ENCODE peak calls at places on chromosomes 11 and 22, in four cellular contexts. M is A549, O is NCI-H2171, Z is heart left ventricle. X is an unnamed sample.

GRCh38 chr11:4672470-4672869 is 25.2 kb downstream of the OR51E2 start:
- DNase-seq in M (no peak), O (no peak), Z (no peak), X (no peak)

GRCh38 chr11:30435488-30435887 is 112.6 kb downstream of the ARL14EP start:
- DNase-seq in M (no peak), O (no peak), Z (no peak), X (no peak)

GRCh38 chr11:32439488-32440210 is 4.3 kb upstream of the WT1 start:
- DNase-seq in M (no peak), O (peak; percentile 17), Z (no peak), X (no peak)

GRCh38 chr22:20523118-20523983 is 15.9 kb downstream of the MED15 start:
- DNase-seq in M (no peak), O (no peak), Z (no peak), X (no peak)

GRCh38 chr11:106695506-106695905 is 322.8 kb downstream of the GUCY1A2 start:
- DNase-seq in M (no peak), O (no peak), Z (no peak), X (no peak)

GRCh38 chr11:101323997-101324396 is 194.4 kb upstream of the PGR start:
- DNase-seq in M (no peak), O (no peak), Z (no peak), X (no peak)

GRCh38 chr11:130498181-130498580 is 49.7 kb downstream of the ADAMTS15 start:
- DNase-seq in M (no peak), O (no peak), Z (no peak), X (no peak)

GRCh38 chr11:119992171-119993051 is 145.5 kb downstream of the TRIM29 start:
- DNase-seq in M (no peak), O (no peak), Z (no peak), X (no peak)

GRCh38 chr11:83816572-83817187 is 530.5 kb upstream of the CCDC90B start:
- DNase-seq in M (peak; percentile 10), O (no peak), Z (no peak), X (no peak)

GRCh38 chr11:72224587-72225410 is at the start of gene INPPL1:
- DNase-seq in M (no peak), O (no peak), Z (no peak), X (no peak)

GRCh38 chr11:64327993-64328392 is 10.1 kb downstream of the PRDX5 start:
- DNase-seq in M (no peak), O (no peak), Z (no peak), X (no peak)

GRCh38 chr11:117604349-117604995 is 192.5 kb downstream of the DSCAML1 start:
- DNase-seq in M (no peak), O (no peak), Z (no peak), X (no peak)

GRCh38 chr11:2569321-2569721 is 124.5 kb downstream of the KCNQ1 start:
- DNase-seq in M (no peak), O (no peak), Z (peak; percentile 61), X (no peak)

GRCh38 chr22:36253523-36254490 is 874 bp downstream of the APOL1 start:
- DNase-seq in M (no peak), O (no peak), Z (no peak), X (no peak)

GRCh38 chr11:2807801-2808241 is 77.8 kb downstream of the CDKN1C start:
- DNase-seq in M (no peak), O (no peak), Z (peak; percentile 60), X (peak; percentile 6)

GRCh38 chr22:44809456-44809855 is 57.1 kb downstream of the ARHGAP8 start:
- DNase-seq in M (no peak), O (no peak), Z (no peak), X (no peak)

GRCh38 chr22:36417281-36417686 is 29.5 kb upstream of the MYH9 start:
- DNase-seq in M (no peak), O (no peak), Z (no peak), X (no peak)

GRCh38 chr11:31355131-31355530 is 14.4 kb downstream of the DCDC1 start:
- DNase-seq in M (no peak), O (peak; percentile 85), Z (no peak), X (no peak)

GRCh38 chr11:128324531-128325141 is 262.7 kb downstream of the ETS1 start:
- DNase-seq in M (no peak), O (no peak), Z (no peak), X (no peak)

GRCh38 chr11:3226846-3227567 is 5.2 kb downstream of the MRGPRE start:
- DNase-seq in M (no peak), O (no peak), Z (no peak), X (no peak)

GRCh38 chr11:45400594-45400993 is 114.5 kb upstream of the SYT13 start:
- DNase-seq in M (no peak), O (no peak), Z (no peak), X (no peak)

GRCh38 chr11:131612576-131612975 is 242.2 kb downstream of the NTM start:
- DNase-seq in M (no peak), O (no peak), Z (no peak), X (no peak)

GRCh38 chr11:60788401-60789110 is 3.4 kb downstream of the MS4A10 start:
- DNase-seq in M (no peak), O (peak; percentile 89), Z (no peak), X (no peak)

GRCh38 chr11:83511646-83512045 is 225.5 kb upstream of the CCDC90B start:
- DNase-seq in M (no peak), O (no peak), Z (no peak), X (no peak)

GRCh38 chr11:63427971-63428508 is 58.5 kb downstream of the SLC22A9 start:
- DNase-seq in M (no peak), O (no peak), Z (no peak), X (no peak)

GRCh38 chr11:129373489-129373953 is 2.1 kb upstream of the BARX2 start:
- DNase-seq in M (no peak), O (no peak), Z (no peak), X (no peak)

GRCh38 chr11:117315285-117316196 is 515 bp downstream of the BACE1 start:
- DNase-seq in M (no peak), O (no peak), Z (peak; percentile 63), X (no peak)

GRCh38 chr22:41638124-41638523 is 17.0 kb downstream of the XRCC6 start:
- DNase-seq in M (no peak), O (no peak), Z (no peak), X (no peak)

GRCh38 chr11:114080219-114080618 is 20.7 kb downstream of the ZBTB16 start:
- DNase-seq in M (no peak), O (no peak), Z (no peak), X (no peak)

GRCh38 chr11:64598797-64599697 is 8.0 kb downstream of the SLC22A12 start:
- DNase-seq in M (no peak), O (no peak), Z (peak; percentile 45), X (no peak)

X was measured in progenitor cell of endocrine pancreas.